ENCODE peak calls at places on chromosomes 5 and 9, in nine cellular contexts. C is stomach, S is brain microvascular endothelial cell, P is fibroblast of lung, H is AG09309, T is adrenal gland, R is astrocyte of the spinal cord, Q is GM12864, E is GM12878. A is an unnamed sample.

GRCh38 chr5:127203818-127204217 is 86.8 kb upstream of the MEGF10 start:
- DNase-seq in T (no peak), H (no peak), Q (no peak), R (peak), C (no peak), P (peak), E (no peak), S (peak), A (no peak)

GRCh38 chr9:137456061-137456863 is 2.9 kb downstream of the NSMF start:
- DNase-seq in R (peak), Q (no peak), S (peak), P (peak), T (no peak), C (no peak), E (no peak), H (no peak), A (no peak)

GRCh38 chr9:98380065-98380681 is 124.7 kb upstream of the TBC1D2 start:
- DNase-seq in P (peak), H (peak), T (peak), R (peak), E (peak), S (peak), C (no peak), Q (no peak), A (peak)

GRCh38 chr9:121640076-121640475 is 11.4 kb upstream of the DAB2IP start:
- DNase-seq in S (no peak), H (no peak), Q (no peak), E (no peak), T (peak), R (no peak), P (no peak), C (peak), A (peak)

GRCh38 chr9:115524467-115525059 is 406.6 kb upstream of the TNC start:
- DNase-seq in H (peak), P (peak), E (no peak), Q (no peak), S (peak), T (no peak), C (no peak), R (peak), A (peak)

GRCh38 chr5:151284392-151284967 is 19.1 kb downstream of the SLC36A3 start:
- DNase-seq in P (no peak), R (no peak), E (no peak), C (no peak), T (no peak), Q (no peak), H (no peak), S (no peak), A (peak)

GRCh38 chr5:6728011-6728794 is 15.0 kb downstream of the TENT4A start:
- DNase-seq in C (no peak), R (no peak), H (no peak), P (no peak), Q (peak), T (no peak), S (no peak), E (no peak), A (peak)

GRCh38 chr5:58107704-58108103 is 352.2 kb downstream of the PLK2 start:
- DNase-seq in H (peak), S (peak), T (no peak), P (peak), E (no peak), Q (no peak), C (no peak), R (peak), A (no peak)

GRCh38 chr5:56490971-56491468 is 257.9 kb upstream of the ANKRD55 start:
- DNase-seq in H (no peak), C (no peak), T (no peak), R (no peak), Q (no peak), P (no peak), S (no peak), E (no peak), A (no peak)

GRCh38 chr9:129962889-129963703 is 79.9 kb downstream of the FNBP1 start:
- DNase-seq in C (peak), T (peak), R (peak), H (no peak), P (peak), S (peak), E (peak), Q (peak), A (peak)

GRCh38 chr9:99385215-99385614 is 163.1 kb downstream of the SEC61B start:
- DNase-seq in C (no peak), Q (no peak), S (no peak), E (no peak), P (no peak), T (no peak), H (no peak), R (no peak), A (no peak)

GRCh38 chr5:55557123-55557522 is 22.4 kb upstream of the PLPP1 start:
- DNase-seq in E (no peak), T (no peak), S (no peak), C (no peak), R (no peak), P (no peak), Q (no peak), H (no peak), A (no peak)

GRCh38 chr5:122611401-122611800 is 163.5 kb upstream of the SNX2 start:
- DNase-seq in T (no peak), C (no peak), S (no peak), R (no peak), E (no peak), H (no peak), Q (no peak), P (no peak), A (no peak)

DNA sequence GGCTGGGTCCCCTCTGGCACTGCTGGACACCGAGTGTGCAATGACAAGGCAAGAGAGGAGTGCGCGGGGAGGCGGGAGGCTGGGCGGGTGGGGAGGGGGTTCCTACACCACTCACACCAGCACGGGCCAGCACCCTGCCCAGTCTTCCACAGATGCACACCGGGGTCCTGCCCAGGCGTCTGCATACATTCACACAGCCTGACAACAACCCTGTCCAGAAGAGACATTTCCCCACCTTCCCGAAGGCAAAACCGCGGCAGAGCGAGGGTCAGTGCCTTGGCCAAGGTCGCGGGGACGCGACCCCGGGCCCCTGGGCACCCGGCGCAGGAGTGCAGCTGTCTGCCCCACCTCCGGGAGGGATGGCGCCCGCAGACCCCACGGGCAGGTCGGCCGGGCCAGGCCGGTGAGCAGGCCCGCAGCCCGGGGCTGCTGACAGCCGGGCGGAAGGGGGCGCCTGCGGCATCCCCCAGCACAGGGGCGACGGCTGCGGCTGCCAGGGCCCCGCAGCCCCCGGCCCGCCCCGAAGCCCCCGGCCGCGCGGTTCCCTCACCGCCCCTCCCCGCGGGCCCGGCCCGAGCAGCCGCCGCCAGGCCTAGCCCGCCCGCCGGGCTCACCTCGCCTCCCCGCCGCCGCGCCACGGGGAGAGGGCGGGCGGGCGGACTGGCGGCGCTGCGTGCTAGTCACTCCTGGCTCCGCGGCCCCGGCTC is 496 bp downstream of the MAPK9 start:
- DNase-seq in C (peak), Q (no peak), R (no peak), H (no peak), T (no peak), P (no peak), S (no peak), E (no peak), A (peak)
- TF ChIP-seq CTCF in C (no peak), Q (peak), R (peak), H (peak), T (no peak), P (peak), S (peak), E (peak), A (peak)

DNA sequence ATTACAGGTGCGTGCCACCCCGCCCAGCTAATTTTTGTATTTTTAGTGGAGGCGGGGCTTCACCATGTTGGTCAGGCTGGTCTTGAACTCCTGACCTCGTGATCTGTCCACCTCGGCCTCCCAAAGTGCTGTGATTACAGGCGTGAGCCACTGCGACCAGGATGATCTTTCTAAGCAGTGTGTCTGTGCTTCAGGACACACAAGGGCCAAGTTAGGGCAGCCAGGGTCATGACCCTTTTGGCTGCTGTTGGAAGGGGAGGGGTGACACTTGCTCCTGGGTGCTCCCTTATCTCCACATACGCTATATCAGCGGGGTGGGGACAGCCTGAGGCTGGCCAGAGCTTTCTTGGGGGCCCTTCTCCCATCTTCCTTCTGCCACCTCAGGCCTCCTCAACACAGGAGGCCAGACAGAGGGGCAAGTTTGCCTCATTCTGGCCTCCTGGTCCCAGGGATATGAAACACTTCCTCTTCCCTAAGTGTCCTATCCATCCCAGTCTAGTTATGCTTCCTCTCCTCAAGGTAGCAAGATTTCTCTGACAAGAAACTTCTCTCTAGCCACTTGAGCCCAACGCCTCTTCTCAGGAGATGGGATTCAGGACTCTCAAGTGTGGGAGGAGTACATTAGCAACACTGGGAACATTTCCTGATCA is 1.9 kb upstream of the ZNF79 start:
- DNase-seq in Q (no peak), R (no peak), T (no peak), E (no peak), P (no peak), C (no peak), H (no peak), S (no peak), A (no peak)
- H3K4me3 ChIP-seq in Q (no peak), R (no peak), T (no peak), E (peak), P (peak), C (peak), H (no peak), S (no peak), A (no peak)

GRCh38 chr9:105841562-105841961 is 147.2 kb downstream of the TMEM38B start:
- DNase-seq in C (no peak), T (no peak), R (no peak), E (no peak), S (no peak), P (no peak), H (no peak), Q (no peak), A (no peak)

GRCh38 chr9:105837261-105837660 is 142.9 kb downstream of the TMEM38B start:
- DNase-seq in C (no peak), H (no peak), T (no peak), Q (no peak), E (no peak), R (no peak), S (no peak), P (no peak), A (no peak)

GRCh38 chr9:105846825-105847224 is 152.5 kb downstream of the TMEM38B start:
- DNase-seq in Q (no peak), C (no peak), T (no peak), H (no peak), P (no peak), E (no peak), S (no peak), R (no peak), A (no peak)

DNA sequence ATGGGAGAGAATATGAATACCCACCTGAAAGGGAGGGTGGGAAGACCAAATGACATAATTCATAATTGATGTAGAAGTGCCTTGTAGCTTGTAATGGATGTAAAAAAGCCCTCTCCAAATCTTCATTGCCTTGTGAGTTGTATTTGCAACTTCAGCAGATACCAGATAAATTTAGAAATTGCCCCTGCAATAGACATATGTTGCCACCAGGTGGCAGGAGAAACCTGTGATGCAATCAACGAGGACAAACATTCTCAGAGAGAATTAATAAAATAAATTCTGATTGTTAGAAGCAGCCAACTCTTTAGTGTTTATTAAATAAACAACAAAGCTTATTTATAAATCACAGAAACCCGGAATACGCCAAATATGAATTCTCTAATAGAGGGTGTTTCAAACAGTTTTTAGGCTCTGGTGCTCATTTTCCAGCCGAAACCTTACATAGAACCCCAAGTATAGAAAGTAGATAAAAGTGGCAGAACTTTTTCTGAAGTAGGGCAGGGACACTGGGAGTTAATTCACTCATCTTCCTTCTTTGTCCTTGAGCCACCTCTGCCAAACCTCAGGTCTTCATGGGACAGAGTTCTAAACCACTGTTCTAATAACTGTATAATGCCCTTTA is 147.8 kb downstream of the TMEM38B start:
- DNase-seq in S (peak), C (no peak), T (peak), P (peak), E (peak), Q (no peak), R (peak), H (peak), A (peak)
- TF ChIP-seq CTCF in S (peak), C (peak), T (peak), P (peak), E (peak), Q (peak), R (peak), H (peak), A (peak)

DNA sequence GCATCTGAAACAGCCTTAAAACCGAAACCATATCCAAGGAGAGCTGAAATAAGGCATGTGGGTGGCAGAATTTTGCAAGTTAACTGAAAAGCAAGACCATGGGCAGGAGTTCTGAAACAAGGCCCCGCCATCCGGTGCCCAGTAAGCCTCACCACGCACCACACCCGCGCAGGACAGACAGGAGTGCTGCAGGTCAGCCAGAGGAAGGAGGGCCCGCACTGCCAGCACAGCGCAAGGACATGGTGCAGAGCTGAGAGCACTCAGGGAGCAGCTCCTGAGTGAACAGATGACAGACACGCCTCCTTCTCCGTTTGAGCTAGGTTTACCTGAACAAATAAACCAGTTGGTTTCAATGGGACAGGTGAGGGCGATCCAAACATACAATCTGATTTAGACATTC is 16.5 kb upstream of the ISCA1 start:
- DNase-seq in Q (no peak), T (peak), E (no peak), P (no peak), H (no peak), R (no peak), C (no peak), S (no peak), A (no peak)
- H3K4me3 ChIP-seq in Q (no peak), T (no peak), E (no peak), P (no peak), H (no peak), R (no peak), C (no peak), S (no peak), A (no peak)

DNA sequence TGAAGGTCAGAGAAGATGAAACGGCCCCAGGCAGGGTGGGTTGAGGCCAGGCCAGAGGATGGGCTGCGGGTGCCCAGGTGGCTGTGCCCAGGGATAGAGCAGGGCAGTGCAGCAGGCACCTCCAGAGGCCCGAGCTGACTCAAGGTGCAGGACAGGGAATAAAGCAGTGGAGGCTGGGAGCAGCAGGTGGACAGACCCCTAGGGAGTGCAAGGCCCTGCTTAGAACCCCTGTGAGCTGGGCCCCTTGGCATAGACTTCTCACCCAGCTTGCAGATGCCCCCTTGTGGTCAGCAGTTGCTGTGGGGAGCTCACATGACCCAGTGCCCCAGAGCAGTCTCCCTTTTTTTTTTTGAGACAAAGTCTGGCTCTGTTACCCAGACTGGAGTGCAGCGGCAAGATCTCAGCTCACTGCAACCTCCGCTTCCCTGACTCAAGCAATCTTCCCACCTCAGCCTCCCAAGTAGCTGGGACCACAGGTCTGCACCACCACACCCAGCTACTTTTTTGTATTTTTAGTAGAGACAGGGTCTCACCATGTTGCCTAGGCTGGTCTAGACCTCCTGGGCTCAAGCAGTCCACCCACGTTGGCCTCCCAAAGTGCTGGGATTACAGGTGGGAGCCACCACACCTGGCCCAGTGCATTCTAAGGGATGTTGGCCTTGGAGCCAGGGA is 118.8 kb downstream of the WNK2 start:
- DNase-seq in R (peak), C (peak), H (no peak), E (no peak), Q (peak), T (peak), P (peak), S (peak), A (peak)
- TF ChIP-seq CTCF in R (peak), C (peak), H (peak), E (peak), Q (peak), T (peak), P (peak), S (peak), A (peak)

GRCh38 chr9:111481885-111482636 is 2.1 kb downstream of the ECPAS start:
- DNase-seq in E (no peak), T (no peak), R (peak), H (peak), S (peak), C (no peak), Q (no peak), P (peak), A (no peak)

GRCh38 chr9:111484564-111484878 is 338 bp upstream of the ECPAS start:
- DNase-seq in C (no peak), E (no peak), T (no peak), H (no peak), R (no peak), S (no peak), Q (peak), P (no peak), A (no peak)

GRCh38 chr9:111483862-111484563 is at the start of gene ECPAS:
- DNase-seq in H (peak), E (no peak), R (peak), C (peak), P (peak), T (peak), S (peak), Q (peak), A (peak)

GRCh38 chr9:111482656-111483418 is 1.3 kb downstream of the ECPAS start:
- DNase-seq in S (peak), T (peak), H (no peak), R (peak), P (peak), Q (peak), C (peak), E (no peak), A (peak)

GRCh38 chr9:111483419-111483861 is 743 bp downstream of the ECPAS start:
- DNase-seq in S (no peak), C (no peak), Q (no peak), H (no peak), P (no peak), T (no peak), E (no peak), R (peak), A (no peak)
- H3K4me3 ChIP-seq in S (peak), C (peak), Q (peak), H (peak), P (peak), T (no peak), E (peak), R (peak), A (peak)

DNA sequence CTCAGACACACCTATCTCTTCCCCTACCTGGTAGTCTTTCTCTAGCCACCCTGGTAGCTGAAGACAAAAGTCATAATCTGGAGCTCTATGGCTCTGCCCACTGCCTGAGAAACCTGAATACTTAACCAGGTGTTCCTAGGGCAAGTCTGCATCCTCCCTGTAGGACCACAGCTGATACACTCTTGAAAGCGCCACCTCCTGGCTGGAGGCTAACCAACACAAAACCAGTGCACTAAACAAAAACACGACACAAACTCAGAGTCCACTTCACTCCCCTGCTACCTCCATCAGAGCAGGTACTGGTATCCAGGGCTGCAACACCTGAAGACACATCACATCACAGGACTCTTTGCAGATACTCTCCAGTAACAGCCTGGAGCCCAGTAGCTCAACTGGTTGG is 84.6 kb upstream of the ANXA1 start:
- DNase-seq in T (no peak), S (no peak), R (no peak), P (no peak), E (no peak), H (no peak), C (no peak), Q (no peak), A (peak)
- TF ChIP-seq CTCF in T (no peak), S (peak), R (peak), P (no peak), E (peak), H (no peak), C (no peak), Q (peak), A (peak)

DNA sequence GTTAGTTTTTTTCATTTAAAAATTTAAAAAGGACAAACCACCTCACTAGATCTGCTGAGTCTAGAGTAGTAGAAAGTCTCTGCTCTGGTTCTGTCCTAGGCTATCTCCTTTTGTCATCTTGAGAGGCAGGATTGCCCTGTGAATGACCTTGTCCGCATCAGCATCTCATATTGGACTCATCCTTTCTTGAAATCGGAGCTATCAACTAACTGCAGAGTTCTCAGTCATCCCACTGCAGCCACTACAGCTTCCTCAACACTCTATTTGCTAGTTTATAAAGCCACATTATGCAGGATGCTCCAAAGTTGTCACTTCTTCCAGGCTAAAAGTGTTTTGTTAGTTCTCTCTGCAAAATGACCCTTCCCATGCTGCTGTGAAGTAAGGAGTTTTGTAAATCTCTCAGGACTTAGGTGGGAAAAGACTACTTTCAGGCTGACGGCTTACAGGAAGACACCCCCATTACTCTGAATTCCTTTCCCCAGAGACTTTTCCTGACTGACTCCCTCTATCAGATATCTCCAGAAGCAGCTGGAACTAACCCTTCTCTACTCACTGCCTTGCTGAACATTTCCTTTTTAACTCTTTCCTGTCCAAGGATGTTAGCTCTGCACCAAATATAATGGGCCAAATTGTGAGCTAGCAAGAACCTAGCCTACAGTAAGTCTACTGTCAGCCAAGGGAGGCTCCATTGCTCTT is 257.6 kb downstream of the NFIB start:
- DNase-seq in E (no peak), C (no peak), H (no peak), T (no peak), Q (no peak), R (no peak), S (peak), P (no peak), A (no peak)
- H3K4me3 ChIP-seq in E (no peak), C (no peak), H (no peak), T (no peak), Q (no peak), R (no peak), S (no peak), P (no peak), A (no peak)